ENCODE peak calls at places on chromosomes 11 and 22, in eight cellular contexts. B, U, E, O, W, P, L and Q are unnamed samples.

GRCh38 chr11:22991196-22991595 is 130.9 kb upstream of the CCDC179 start:
- DNase-seq in B (no peak), U (no peak), E (peak; percentile 18), O (no peak), W (no peak), P (no peak), L (no peak), Q (no peak)

GRCh38 chr11:96178014-96178745 is 164.8 kb downstream of the MAML2 start:
- DNase-seq in B (no peak), U (no peak), E (no peak), O (no peak), W (no peak), P (no peak), L (no peak), Q (no peak)

GRCh38 chr11:12958984-12959383 is 50.1 kb upstream of the RASSF10 start:
- DNase-seq in B (no peak), U (no peak), E (no peak), O (no peak), W (no peak), P (no peak), L (no peak), Q (no peak)

GRCh38 chr11:110524227-110524626 is 94.5 kb downstream of the FDX1 start:
- DNase-seq in B (no peak), U (no peak), E (no peak), O (no peak), W (no peak), P (no peak), L (no peak), Q (no peak)

GRCh38 chr11:104957280-104957679 is 11.1 kb downstream of the CASP4 start:
- DNase-seq in B (no peak), U (no peak), E (no peak), O (no peak), W (no peak), P (no peak), L (no peak), Q (no peak)

GRCh38 chr11:62896049-62896448 is 15.4 kb downstream of the SLC3A2 start:
- DNase-seq in B (no peak), U (no peak), E (no peak), O (no peak), W (no peak), P (no peak), L (no peak), Q (no peak)

GRCh38 chr11:112113539-112114457 is 27.1 kb downstream of the SDHD start:
- DNase-seq in B (peak; percentile 60), U (peak; percentile 70), E (peak; percentile 8), O (no peak), W (no peak), P (peak; percentile 72), L (no peak), Q (peak; percentile 67)

GRCh38 chr22:44298331-44299087 is 14.2 kb downstream of the SHISAL1 start:
- DNase-seq in B (no peak), U (no peak), E (no peak), O (no peak), W (no peak), P (no peak), L (no peak), Q (no peak)

GRCh38 chr11:68912254-68912653 is 8.6 kb downstream of the IGHMBP2 start:
- DNase-seq in B (no peak), U (no peak), E (no peak), O (no peak), W (no peak), P (no peak), L (no peak), Q (no peak)

GRCh38 chr22:18095101-18095805 is 15.4 kb upstream of the TUBA8 start:
- DNase-seq in B (no peak), U (no peak), E (no peak), O (no peak), W (no peak), P (no peak), L (no peak), Q (peak; percentile 84)

GRCh38 chr11:59186130-59186594 is 14.2 kb downstream of the DTX4 start:
- DNase-seq in B (no peak), U (no peak), E (no peak), O (peak; percentile 73), W (peak; percentile 35), P (peak; percentile 25), L (peak; percentile 75), Q (peak; percentile 47)

GRCh38 chr11:35632301-35632700 is 14.0 kb downstream of the FJX1 start:
- DNase-seq in B (no peak), U (no peak), E (no peak), O (no peak), W (no peak), P (no peak), L (no peak), Q (no peak)